ENCODE peak calls at places on chromosome 1, in six cellular contexts. B is tibial artery; I is A549; D is CD8-positive, alpha-beta T cell; L is heart right ventricle; N is fibroblast of mammary gland. U is an unnamed sample.
A peak's percentile ranks its signal among the peaks of the same experiment; 100 is the strongest.

GRCh38 chr1:2239384-2239985 is 11.4 kb downstream of the SKI start:
- DNase-seq in L (no peak), B (no peak), N (no peak), I (no peak), D (no peak), U (no peak)

GRCh38 chr1:111553199-111553598 is 49.8 kb upstream of the ADORA3 start:
- DNase-seq in I (no peak), D (no peak), L (no peak), N (peak; percentile 83), B (no peak), U (peak; percentile 81)

GRCh38 chr1:200535605-200536004 is 84.9 kb downstream of the KIF14 start:
- DNase-seq in D (no peak), L (no peak), B (no peak), I (peak; percentile 82), N (peak; percentile 36), U (peak; percentile 16)

GRCh38 chr1:51071291-51071690 is 30.7 kb upstream of the C1orf185 start:
- DNase-seq in B (no peak), N (peak; percentile 16), L (no peak), I (no peak), D (no peak), U (no peak)

GRCh38 chr1:30853350-30853749 is 55.2 kb downstream of the SDC3 start:
- DNase-seq in D (no peak), L (no peak), N (no peak), I (no peak), B (no peak), U (peak; percentile 16)

GRCh38 chr1:9281071-9281827 is 11.4 kb upstream of the SPSB1 start:
- DNase-seq in I (no peak), D (no peak), N (peak; percentile 63), B (no peak), L (no peak), U (peak; percentile 84)

GRCh38 chr1:44636067-44636466 is 38.2 kb downstream of the TMEM53 start:
- DNase-seq in D (no peak), L (no peak), I (no peak), B (no peak), N (no peak), U (no peak)

GRCh38 chr1:218479436-218480115 is 134.4 kb downstream of the TGFB2 start:
- DNase-seq in D (no peak), N (peak; percentile 35), B (no peak), L (no peak), I (no peak), U (peak; percentile 66)

GRCh38 chr1:229109320-229109761 is 161.6 kb upstream of the RAB4A start:
- DNase-seq in L (peak; percentile 21), N (no peak), B (peak; percentile 60), D (no peak), I (no peak), U (no peak)

GRCh38 chr1:207244409-207244801 is 77.1 kb upstream of the CD55 start:
- DNase-seq in N (no peak), D (no peak), I (no peak), L (no peak), B (no peak), U (no peak)

GRCh38 chr1:198686069-198686728 is 47.4 kb downstream of the PTPRC start:
- DNase-seq in D (no peak), L (no peak), N (peak; percentile 66), B (no peak), I (no peak), U (peak; percentile 65)

GRCh38 chr1:17507916-17508315 is 31.6 kb upstream of the ARHGEF10L start:
- DNase-seq in B (no peak), I (peak; percentile 52), N (no peak), D (no peak), L (no peak), U (no peak)

GRCh38 chr1:165595561-165595960 is 35.5 kb upstream of the MGST3 start:
- DNase-seq in L (no peak), B (no peak), I (no peak), D (no peak), N (peak; percentile 84), U (peak; percentile 18)

GRCh38 chr1:24673336-24673735 is 30.2 kb downstream of the SRRM1 start:
- DNase-seq in L (no peak), N (peak; percentile 19), I (no peak), B (no peak), D (no peak), U (no peak)

GRCh38 chr1:27331922-27332321 is 9.9 kb upstream of the SYTL1 start:
- DNase-seq in B (no peak), D (no peak), L (no peak), N (no peak), I (no peak), U (no peak)

DNA sequence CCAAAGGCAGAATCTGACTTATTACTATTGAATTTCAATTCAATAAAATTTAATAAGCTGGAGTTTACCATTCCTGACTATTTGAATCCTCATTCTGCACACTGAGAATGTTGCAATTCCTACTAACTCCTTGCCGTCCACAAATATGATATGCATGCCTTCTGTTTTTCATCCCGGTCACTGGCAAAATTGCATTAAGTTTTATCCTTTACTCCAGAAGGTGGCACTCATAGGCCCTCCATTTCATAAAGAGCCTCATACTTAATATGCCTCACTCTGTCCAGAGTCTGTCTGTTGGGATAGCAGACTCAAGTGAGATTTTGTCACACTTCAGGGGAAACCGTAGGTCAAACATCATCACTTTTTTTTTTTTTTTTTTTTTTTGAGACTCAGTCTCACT is 27.4 kb downstream of the F11R start:
- DNase-seq in I (peak; percentile 25), D (no peak), B (no peak), N (peak; percentile 73), L (no peak), U (peak; percentile 93)
- TF ChIP-seq CTCF in I (peak; percentile 65), D (no peak), B (no peak), N (peak; percentile 48), L (peak; percentile 37), U (peak; percentile 48)

GRCh38 chr1:23421752-23422312 is 2.7 kb downstream of the TCEA3 start:
- DNase-seq in L (no peak), N (peak; percentile 80), D (no peak), I (no peak), B (peak; percentile 63), U (peak; percentile 82)
- H3K4me3 ChIP-seq in L (peak overlapping the region; percentile 20), N (no peak overlapping the region), D (no peak overlapping the region), I (no peak overlapping the region), B (peak overlapping the region; percentile 9), U (peak overlapping the region; percentile 15)

GRCh38 chr1:221237587-221237986 is 358.3 kb downstream of the HLX start:
- DNase-seq in N (no peak), I (no peak), D (no peak), B (no peak), L (no peak), U (no peak)
- TF ChIP-seq CTCF in N (no peak), I (no peak), D (no peak), B (no peak), L (no peak), U (no peak)

GRCh38 chr1:8018492-8019228 is 7.4 kb downstream of the ERRFI1 start:
- DNase-seq in I (no peak), L (no peak), N (peak; percentile 28), D (no peak), B (no peak), U (peak; percentile 39)

GRCh38 chr1:8017495-8018310 is 8.4 kb downstream of the ERRFI1 start:
- DNase-seq in D (no peak), L (no peak), B (no peak), N (peak; percentile 71), I (no peak), U (peak; percentile 82)

GRCh38 chr1:8021676-8022266 is 4.3 kb downstream of the ERRFI1 start:
- DNase-seq in I (no peak), B (no peak), L (no peak), D (no peak), N (peak; percentile 18), U (peak; percentile 50)

GRCh38 chr1:8019229-8019620 is 6.9 kb downstream of the ERRFI1 start:
- DNase-seq in D (no peak), B (no peak), I (no peak), N (no peak), L (no peak), U (peak; percentile 24)

DNA sequence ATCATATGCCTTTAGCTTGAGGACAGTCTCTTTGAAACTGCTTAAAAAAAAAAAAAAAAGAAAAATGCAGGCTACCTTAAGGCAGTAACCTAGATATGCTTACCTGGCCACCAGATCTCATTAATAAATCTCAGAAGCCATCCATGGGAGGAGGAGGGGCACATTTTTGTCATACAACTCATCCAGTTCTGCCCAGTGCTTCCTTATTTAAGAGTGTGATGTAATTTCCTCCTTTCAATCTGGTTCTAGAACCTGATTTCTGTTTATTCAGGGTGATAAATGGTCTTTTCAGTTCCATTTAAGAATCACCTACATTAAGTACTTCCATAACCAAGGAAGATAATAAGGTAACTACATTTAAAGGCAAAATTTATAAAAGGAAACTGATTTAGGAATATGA is 6.1 kb downstream of the ERRFI1 start:
- DNase-seq in N (peak; percentile 49), B (no peak), D (no peak), L (no peak), I (no peak), U (peak; percentile 51)
- H3K4me3 ChIP-seq in N (no peak overlapping the region), B (no peak overlapping the region), D (no peak overlapping the region), L (no peak overlapping the region), I (peak overlapping the region; percentile 91), U (peak overlapping the region; percentile 40)

DNA sequence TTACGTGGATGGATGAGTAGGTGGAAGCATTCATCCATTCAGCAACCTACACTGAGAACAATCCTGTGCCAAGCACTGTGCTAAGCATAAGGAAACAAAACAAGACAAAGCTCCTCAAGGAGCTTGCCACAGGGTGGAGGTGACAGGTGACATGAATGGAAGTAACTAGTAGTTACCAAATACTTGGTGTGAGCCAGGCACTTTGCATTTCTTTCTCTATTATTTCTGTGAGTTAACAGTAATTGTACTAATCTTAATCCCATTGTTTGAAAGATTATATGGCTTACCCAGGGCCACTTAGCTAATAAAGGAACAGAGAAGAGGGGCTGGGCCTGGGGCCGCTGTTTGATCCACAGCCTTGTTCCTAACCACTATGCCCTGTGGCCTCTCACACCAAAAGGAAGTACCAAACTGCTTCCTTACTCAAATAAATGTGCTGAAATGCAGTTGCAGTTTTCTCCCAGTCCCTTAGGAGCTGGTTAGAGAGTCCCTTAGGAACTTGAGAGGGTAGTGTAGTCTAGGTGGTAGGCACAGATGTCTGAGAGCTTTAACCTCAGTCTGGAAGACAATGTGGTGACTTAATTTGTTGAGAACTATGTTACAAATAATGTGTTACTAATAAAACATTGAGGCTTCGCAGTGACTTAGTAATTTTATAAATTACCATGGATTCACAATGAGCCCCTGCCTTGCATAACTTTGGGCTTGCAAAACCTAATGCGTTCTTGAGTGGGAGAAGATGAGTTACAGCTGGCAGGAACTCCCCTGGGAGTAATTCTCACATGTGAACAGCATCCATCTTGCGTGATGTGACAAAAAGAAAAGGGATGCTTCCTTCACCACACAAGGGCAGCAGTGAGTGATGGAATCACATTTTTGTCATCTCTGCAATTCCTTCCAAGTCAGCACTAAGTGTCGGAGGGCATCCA is 69.8 kb downstream of the MPZL1 start:
- DNase-seq in B (peak; percentile 68), I (no peak), L (peak; percentile 50), N (peak; percentile 99), D (no peak), U (peak; percentile 97)
- TF ChIP-seq CTCF in B (no peak), I (no peak), L (no peak), N (peak; percentile 6), D (no peak), U (peak; percentile 4)